ENCODE peak calls at places on chromosomes 4 and X, in six cellular contexts. C is fibroblast of lung, T is adipocyte, W is T-cell, R is HCT116, N is mesenchymal stem cell. I is an unnamed sample.

GRCh38 chrX:769796-770195 is 139.2 kb downstream of the SHOX start:
- DNase-seq in C (no peak), T (no peak), W (no peak), R (no peak), N (no peak), I (no peak)

GRCh38 chr4:118086334-118086733 is 52.0 kb downstream of the NDST3 start:
- DNase-seq in C (peak), T (peak), W (no peak), R (peak), N (peak), I (peak)

GRCh38 chrX:24838624-24839023 is 144.9 kb downstream of the POLA1 start:
- DNase-seq in C (peak), T (peak), W (no peak), R (no peak), N (peak), I (peak)

GRCh38 chr4:157075811-157076577 is at the start of gene GLRB:
- DNase-seq in C (peak), T (peak), W (no peak), R (no peak), N (peak), I (peak)

GRCh38 chr4:69095301-69095731 is 958 bp upstream of the UGT2B7 start:
- DNase-seq in C (peak), T (peak), W (no peak), R (no peak), N (peak), I (no peak)

GRCh38 chrX:115177941-115178340 is 11.3 kb upstream of the RBMXL3 start:
- DNase-seq in C (peak), T (no peak), W (no peak), R (no peak), N (peak), I (no peak)

GRCh38 chrX:32443841-32444240 is 767.5 kb downstream of the DMD start:
- DNase-seq in C (no peak), T (no peak), W (no peak), R (no peak), N (no peak), I (no peak)

GRCh38 chr4:176357359-176358082 is 37.8 kb downstream of the SPCS3 start:
- DNase-seq in C (peak), T (no peak), W (no peak), R (no peak), N (peak), I (no peak)

GRCh38 chrX:140799216-140799615 is 89.7 kb downstream of the LINC00632 start:
- DNase-seq in C (no peak), T (no peak), W (no peak), R (no peak), N (no peak), I (no peak)

GRCh38 chr4:156901871-156902270 is 69.7 kb downstream of the PDGFC start:
- DNase-seq in C (no peak), T (no peak), W (no peak), R (no peak), N (no peak), I (no peak)

GRCh38 chr4:89598602-89599001 is 238.4 kb downstream of the SNCA start:
- DNase-seq in C (peak), T (peak), W (no peak), R (peak), N (peak), I (peak)

GRCh38 chr4:38837849-38838248 is 18.8 kb downstream of the TLR6 start:
- DNase-seq in C (no peak), T (peak), W (no peak), R (no peak), N (peak), I (peak)

GRCh38 chr4:106329027-106329618 is 12.8 kb downstream of the AIMP1 start:
- DNase-seq in C (peak), T (peak), W (no peak), R (peak), N (peak), I (peak)